ENCODE peak calls at places on chromosomes 11 and 22, in five cellular contexts. E is spleen, L is upper lobe of left lung, M is GM23338, F is HCT116. T is an unnamed sample.

GRCh38 chr11:106821291-106821690 is 197.0 kb downstream of the GUCY1A2 start:
- DNase-seq in M (peak), E (no peak), L (no peak), F (no peak), T (no peak)

GRCh38 chr11:102819491-102819890 is 21.5 kb upstream of the MMP1 start:
- DNase-seq in L (no peak), M (no peak), F (no peak), E (no peak), T (no peak)

GRCh38 chr11:58165504-58166106 is 23.3 kb upstream of the OR9Q2 start:
- DNase-seq in F (no peak), L (no peak), E (no peak), M (no peak), T (peak)

GRCh38 chr22:26592368-26593015 is 2.6 kb upstream of the TPST2 start:
- DNase-seq in F (no peak), L (peak), E (peak), M (no peak), T (peak)

GRCh38 chr11:26297179-26297970 is 34.6 kb upstream of the ANO3 start:
- DNase-seq in M (peak), E (no peak), L (no peak), F (peak), T (no peak)

GRCh38 chr11:72436667-72437066 is 2.3 kb upstream of the CLPB start:
- DNase-seq in L (no peak), M (no peak), F (no peak), E (no peak), T (no peak)

GRCh38 chr11:2778630-2779498 is 79.1 kb upstream of the KCNQ1OT1 start:
- DNase-seq in F (no peak), L (peak), M (no peak), E (peak), T (peak)

GRCh38 chr11:1514349-1515061 is 27.9 kb upstream of the MOB2 start:
- DNase-seq in M (no peak), L (no peak), F (no peak), E (peak), T (no peak)

GRCh38 chr22:35480627-35481565 is 59.7 kb upstream of the RASD2 start:
- DNase-seq in M (no peak), L (no peak), F (no peak), E (peak), T (peak)

GRCh38 chr11:87425943-87426342 is 388.2 kb downstream of the TMEM135 start:
- DNase-seq in M (peak), E (no peak), F (no peak), L (no peak), T (no peak)

GRCh38 chr11:117575856-117576255 is 221.2 kb downstream of the DSCAML1 start:
- DNase-seq in F (no peak), M (no peak), L (no peak), E (peak), T (no peak)

GRCh38 chr22:27583930-27584329 is 217.6 kb downstream of the MN1 start:
- DNase-seq in F (no peak), M (no peak), L (no peak), E (peak), T (no peak)

GRCh38 chr22:26553056-26553752 is 36.7 kb downstream of the TPST2 start:
- DNase-seq in E (no peak), M (no peak), F (no peak), L (no peak), T (no peak)

GRCh38 chr22:31122532-31123291 is at the start of gene INPP5J:
- DNase-seq in M (peak), F (peak), E (peak), L (peak), T (peak)

GRCh38 chr22:21681566-21682370 is 16.0 kb downstream of the PPIL2 start:
- DNase-seq in L (no peak), F (no peak), E (no peak), M (no peak), T (no peak)

GRCh38 chr11:68690671-68691401 is 6.5 kb downstream of the GAL start:
- DNase-seq in E (no peak), M (no peak), L (no peak), F (no peak), T (no peak)

GRCh38 chr11:5689551-5689983 is at the start of gene TRIM22:
- DNase-seq in L (peak), M (peak), E (no peak), F (no peak), T (peak)

GRCh38 chr11:108788565-108789199 is 123.8 kb downstream of the DDX10 start:
- DNase-seq in L (no peak), E (no peak), M (peak), F (peak), T (no peak)

GRCh38 chr11:106228996-106229395 is 151.5 kb downstream of the AASDHPPT start:
- DNase-seq in M (no peak), E (no peak), F (no peak), L (no peak), T (no peak)

GRCh38 chr11:62054484-62055121 is 69.2 kb upstream of the INCENP start:
- DNase-seq in F (peak), L (peak), M (peak), E (peak), T (peak)

GRCh38 chr11:59010693-59011092 is 71.4 kb downstream of the GLYATL1 start:
- DNase-seq in F (no peak), L (no peak), E (no peak), M (no peak), T (no peak)

GRCh38 chr11:1625541-1625940 is 3.6 kb upstream of the KRTAP5-4 start:
- DNase-seq in M (no peak), F (no peak), L (no peak), E (no peak), T (no peak)

GRCh38 chr11:73361953-73362776 is 14.0 kb upstream of the RELT start:
- DNase-seq in F (peak), E (no peak), M (peak), L (no peak), T (no peak)

GRCh38 chr22:30208631-30209603 is 37.6 kb downstream of the LIF start:
- DNase-seq in L (peak), M (no peak), E (no peak), F (no peak), T (peak)

GRCh38 chr22:44147821-44148574 is 32.7 kb upstream of the PARVG start:
- DNase-seq in E (no peak), L (no peak), F (no peak), M (peak), T (peak)

GRCh38 chr22:49973018-49973965 is 12.7 kb downstream of the PIM3 start:
- DNase-seq in F (no peak), L (no peak), E (no peak), M (no peak), T (no peak)

GRCh38 chr22:36252754-36253522 is at the start of gene APOL1:
- DNase-seq in M (no peak), L (peak), F (no peak), E (peak), T (peak)

GRCh38 chr11:127492025-127492424 is 491.5 kb upstream of the KIRREL3 start:
- DNase-seq in M (no peak), F (no peak), E (no peak), L (no peak), T (no peak)

GRCh38 chr22:25726241-25726640 is 15.7 kb upstream of the MYO18B start:
- DNase-seq in F (no peak), E (no peak), M (no peak), L (no peak), T (no peak)

GRCh38 chr11:118210323-118210722 is 14.5 kb downstream of the JAML start:
- DNase-seq in M (no peak), E (no peak), L (no peak), F (no peak), T (no peak)

GRCh38 chr11:118042126-118042525 is 34.8 kb upstream of the TMPRSS4 start:
- DNase-seq in M (no peak), L (no peak), E (no peak), F (no peak), T (no peak)

GRCh38 chr11:40130427-40130826 is 1329.0 kb downstream of the LRRC4C start:
- DNase-seq in L (no peak), E (no peak), F (no peak), M (peak), T (no peak)

GRCh38 chr11:96622026-96622634 is 232.3 kb downstream of the JRKL start:
- DNase-seq in L (no peak), E (no peak), M (no peak), F (no peak), T (no peak)

GRCh38 chr11:28086569-28086968 is 21.4 kb downstream of the KIF18A start:
- DNase-seq in F (no peak), E (no peak), L (no peak), M (no peak), T (no peak)

DNA sequence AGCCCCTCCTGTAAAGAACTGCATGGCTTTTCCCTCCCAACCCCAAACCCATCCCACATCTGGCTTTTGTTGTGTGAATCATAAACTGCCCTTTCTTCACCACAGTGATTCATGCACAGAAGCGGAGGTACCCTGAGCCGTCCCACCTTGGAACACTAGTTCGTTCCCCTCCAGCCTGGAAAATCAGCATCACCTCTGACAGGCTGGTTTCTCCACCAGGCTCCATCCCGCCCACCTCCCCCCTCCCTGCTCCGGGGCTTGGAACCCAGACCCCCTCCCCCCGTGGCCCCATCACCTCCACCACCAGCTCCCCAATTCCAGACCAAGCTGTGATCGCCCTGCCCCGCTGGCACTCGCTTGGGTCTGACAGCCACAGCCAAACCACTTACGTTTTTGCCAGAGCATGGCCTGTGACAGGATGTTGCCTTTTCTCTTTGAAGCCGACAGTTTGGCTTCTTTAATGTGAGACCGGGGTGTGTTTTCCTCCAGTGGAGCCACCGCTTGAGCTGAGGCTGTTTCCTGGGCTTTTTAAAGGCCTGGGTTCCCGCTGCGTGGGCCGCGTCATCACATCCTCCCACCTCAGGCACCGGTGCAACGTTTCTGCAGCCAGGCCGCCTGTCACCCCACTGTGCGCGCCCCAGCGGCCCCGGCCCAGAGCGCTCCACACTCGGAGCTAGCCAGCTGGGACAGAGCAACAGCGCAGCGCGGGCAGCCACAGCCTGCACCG is at the start of gene POU2AF1:
- DNase-seq in M (peak), F (no peak), L (no peak), E (peak), T (peak)
- TF ChIP-seq POLR2AphosphoS5 in M (no peak), F (no peak), L (no peak), E (peak), T (no peak)

GRCh38 chr11:115693002-115693401 is 188.8 kb upstream of the CADM1 start:
- DNase-seq in M (peak), E (no peak), F (no peak), L (no peak), T (no peak)
- TF ChIP-seq CTCF in M (peak), E (no peak), F (no peak), L (no peak), T (no peak)

DNA sequence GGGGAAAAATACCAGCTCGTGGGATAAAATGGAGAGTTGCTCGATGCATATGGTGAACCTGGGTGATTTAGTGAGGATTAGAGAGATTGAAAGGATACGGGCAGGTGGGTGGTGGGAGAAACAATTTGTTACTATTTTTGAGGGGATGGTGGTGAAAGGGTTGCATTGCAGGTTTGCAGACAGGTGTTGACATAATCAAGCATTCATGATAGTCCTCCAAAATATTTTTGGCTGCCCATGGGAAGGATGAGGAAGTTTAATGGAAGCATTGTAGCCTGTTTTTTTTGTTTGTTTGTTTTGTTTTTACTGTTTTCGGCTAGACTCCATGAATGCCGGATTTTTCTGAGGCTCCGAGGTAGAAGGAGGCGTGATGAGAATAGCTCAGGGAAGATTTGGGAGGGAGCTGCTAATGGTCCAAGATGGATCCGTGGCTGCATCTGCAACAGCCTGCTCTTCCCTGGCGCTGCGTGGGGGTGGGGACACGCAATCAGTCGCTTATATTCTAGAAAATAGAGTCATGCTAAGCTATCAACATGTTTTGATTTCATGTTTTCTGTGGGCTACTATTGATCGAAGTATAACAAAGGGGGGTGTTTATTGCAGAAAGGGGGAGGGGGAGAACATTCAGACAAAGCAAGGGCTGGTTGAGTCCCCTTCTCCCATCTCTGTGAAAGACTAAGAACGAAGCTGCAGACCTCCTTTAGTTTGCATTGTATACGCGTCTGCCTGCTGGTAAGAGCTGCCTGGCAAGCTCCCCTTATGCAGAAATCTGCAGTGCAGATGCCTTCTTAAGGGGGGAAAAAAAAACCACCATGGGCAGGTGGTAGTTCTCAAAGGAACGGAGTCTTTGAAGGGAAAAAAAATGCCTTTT is 980 bp downstream of the RTN3 start:
- DNase-seq in M (peak), L (no peak), F (no peak), E (no peak), T (peak)
- TF ChIP-seq POLR2AphosphoS5 in M (no peak), L (no peak), F (no peak), E (no peak), T (no peak)

DNA sequence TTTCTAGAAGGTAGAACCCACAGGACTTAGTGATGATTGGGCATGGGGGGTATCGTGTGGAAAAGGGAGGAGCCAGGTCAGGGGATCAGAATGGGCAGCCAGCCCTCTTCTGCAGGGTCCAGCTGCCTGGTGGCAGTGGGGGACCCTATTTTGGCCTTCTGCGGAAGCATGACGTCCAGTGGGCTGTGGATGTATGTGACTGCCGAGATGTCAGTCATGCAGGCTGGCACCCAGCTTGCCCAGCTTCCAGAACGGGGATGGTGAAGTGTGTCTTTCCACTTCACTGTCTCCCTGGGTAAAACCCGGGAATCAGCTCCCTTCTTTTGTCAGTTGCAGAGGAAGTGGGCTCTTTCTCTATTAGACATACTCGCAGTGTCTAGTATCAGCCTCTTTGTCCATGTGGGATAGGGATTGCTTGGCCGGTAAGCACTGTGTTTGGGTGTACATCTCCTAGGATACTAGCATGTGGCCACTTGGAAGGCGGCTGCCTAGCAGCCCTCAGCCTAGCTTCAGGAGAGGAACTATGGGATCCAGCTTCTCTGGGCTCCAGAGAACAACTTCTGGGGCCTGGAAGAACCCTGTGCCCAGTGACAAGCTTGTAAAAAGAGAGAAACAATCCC is 51.4 kb downstream of the GRIK4 start:
- DNase-seq in M (no peak), E (peak), F (no peak), L (no peak), T (no peak)
- TF ChIP-seq CTCF in M (no peak), E (no peak), F (no peak), L (no peak), T (no peak)

GRCh38 chr22:19723990-19724827 is 870 bp downstream of the GP1BB start:
- DNase-seq in M (peak), F (no peak), L (no peak), E (no peak), T (no peak)

GRCh38 chr22:19722915-19723164 is 499 bp upstream of the GP1BB start:
- DNase-seq in M (peak), F (no peak), E (no peak), L (no peak), T (no peak)

GRCh38 chr22:19722175-19722914 is 994 bp upstream of the GP1BB start:
- DNase-seq in M (peak), L (no peak), F (no peak), E (no peak), T (no peak)

GRCh38 chr22:19724927-19725661 is 1.8 kb downstream of the GP1BB start:
- DNase-seq in E (no peak), F (no peak), M (no peak), L (no peak), T (no peak)

DNA sequence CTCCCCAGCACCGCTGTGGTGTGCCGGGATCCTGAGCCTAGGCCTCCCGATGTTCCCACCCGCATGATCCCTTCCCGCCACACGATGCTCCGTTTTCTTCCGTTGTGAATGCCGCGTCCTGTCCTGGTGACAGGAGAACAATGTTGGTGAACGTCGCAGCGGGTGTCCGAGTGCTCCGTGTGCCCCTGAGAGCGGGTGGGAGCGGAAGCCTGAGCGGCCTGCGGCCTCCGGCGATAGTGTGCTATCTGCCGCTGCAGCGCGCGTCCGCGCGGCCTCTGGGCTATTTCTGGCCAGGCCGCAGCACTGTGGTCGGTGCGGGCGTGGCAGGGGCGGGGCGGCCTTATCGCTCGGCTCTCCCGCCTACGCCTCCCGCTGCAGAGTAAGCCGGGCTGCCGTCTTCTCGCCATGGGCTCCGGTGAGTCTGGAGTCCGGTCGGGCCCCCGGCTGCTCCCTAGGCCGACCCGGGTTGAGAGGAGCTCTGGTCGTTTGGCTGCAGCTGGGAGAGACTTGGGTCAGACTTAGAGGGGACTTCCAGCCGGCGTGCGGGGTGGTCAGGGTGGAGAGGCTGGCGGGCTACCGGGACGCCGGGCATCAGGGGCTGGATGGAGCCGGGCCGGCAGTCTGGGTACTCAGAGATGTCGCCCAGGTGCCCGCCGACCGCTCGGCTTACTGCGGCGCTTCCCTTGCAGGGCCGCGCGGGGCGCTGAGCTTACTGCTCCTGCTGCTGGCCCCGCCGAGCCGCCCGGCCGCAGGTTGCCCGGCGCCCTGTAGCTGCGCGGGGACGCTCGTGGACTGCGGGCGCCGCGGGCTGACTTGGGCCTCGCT is at the start of gene GP1BB:
- DNase-seq in M (peak), F (no peak), L (no peak), E (no peak), T (peak)
- TF ChIP-seq POLR2AphosphoS5 in M (peak), F (no peak), L (no peak), E (peak), T (no peak)

DNA sequence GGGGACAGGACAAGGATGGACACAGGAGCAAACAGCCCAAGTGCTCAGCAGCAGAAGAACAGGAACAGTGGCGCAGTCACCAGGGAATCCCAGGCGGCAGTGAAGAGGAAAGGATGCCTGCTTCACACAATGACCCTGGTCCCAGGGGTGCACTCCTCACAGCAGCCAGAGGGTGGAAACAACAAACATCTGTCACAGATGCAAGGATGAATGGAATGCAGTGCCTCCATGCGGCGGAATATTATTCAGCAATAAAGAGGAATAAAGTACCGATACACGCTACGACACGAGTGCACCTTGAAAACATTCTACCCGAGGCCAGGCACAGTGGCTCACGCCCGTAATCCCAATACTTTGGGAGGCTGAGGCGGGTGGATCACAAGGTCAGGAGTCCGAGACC is 12.7 kb downstream of the CSNK1E start:
- DNase-seq in M (no peak), F (no peak), E (no peak), L (no peak), T (no peak)
- TF ChIP-seq CTCF in M (peak), F (peak), E (peak), L (no peak), T (no peak)

T was measured in transverse colon.